ENCODE peak calls at places on chromosome 14, in five cellular contexts. M is ovary, R is cardiac muscle cell, E is lung, A is A549. L is an unnamed sample.

GRCh38 chr14:103393687-103394626 is 8.7 kb downstream of the MARK3 start:
- DNase-seq in M (no peak), R (peak; percentile 54), E (no peak), A (peak; percentile 42), L (no peak)

GRCh38 chr14:99685061-99685995 is 1.2 kb downstream of the CYP46A1 start:
- DNase-seq in M (no peak), R (no peak), E (no peak), A (no peak), L (no peak)

GRCh38 chr14:104731249-104731924 is 7.4 kb downstream of the ADSS1 start:
- DNase-seq in M (no peak), R (no peak), E (no peak), A (peak; percentile 62), L (no peak)

GRCh38 chr14:90687680-90688079 is 128.6 kb downstream of the TTC7B start:
- DNase-seq in M (no peak), R (no peak), E (no peak), A (no peak), L (no peak)

GRCh38 chr14:61107148-61107641 is 126.2 kb downstream of the SLC38A6 start:
- DNase-seq in M (peak; percentile 34), R (peak; percentile 72), E (peak; percentile 33), A (no peak), L (no peak)

GRCh38 chr14:31690056-31690455 is 128.9 kb downstream of the NUBPL start:
- DNase-seq in M (no peak), R (no peak), E (no peak), A (no peak), L (no peak)

GRCh38 chr14:71466942-71467341 is 465.3 kb upstream of the RGS6 start:
- DNase-seq in M (no peak), R (no peak), E (no peak), A (no peak), L (no peak)

GRCh38 chr14:76376001-76376404 is at the start of gene ESRRB:
- DNase-seq in M (no peak), R (peak; percentile 39), E (no peak), A (peak; percentile 26), L (no peak)

GRCh38 chr14:21833836-21834235 is 160.2 kb upstream of the OR4E1 start:
- DNase-seq in M (no peak), R (no peak), E (no peak), A (no peak), L (no peak)

GRCh38 chr14:50064993-50065392 is 51.4 kb downstream of the VCPKMT start:
- DNase-seq in M (no peak), R (no peak), E (peak; percentile 43), A (no peak), L (peak; percentile 79)

GRCh38 chr14:51258280-51258679 is 18.2 kb downstream of the TMX1 start:
- DNase-seq in M (no peak), R (no peak), E (no peak), A (no peak), L (no peak)
- TF ChIP-seq CTCF in M (no peak), R (no peak), E (no peak), A (no peak), L (no peak)

DNA sequence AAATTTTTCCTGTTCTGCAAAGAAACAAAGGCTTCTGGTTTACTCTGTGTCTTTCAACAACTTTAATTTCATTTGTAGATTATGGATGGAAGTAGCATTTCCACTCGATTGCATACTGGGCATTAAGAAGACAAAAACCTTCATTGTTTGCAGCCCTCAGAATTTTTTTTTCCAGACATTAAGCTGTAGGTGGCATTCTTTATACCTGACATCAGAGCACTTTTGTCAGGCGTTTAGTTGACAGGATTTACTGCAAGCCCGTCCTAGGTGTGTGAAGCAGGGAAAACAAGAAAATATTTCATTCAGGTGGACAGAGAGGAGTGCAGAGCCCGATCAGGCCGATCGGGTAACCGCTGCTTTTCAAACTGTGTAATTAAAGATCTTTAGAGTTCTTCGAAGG is 107.5 kb downstream of the TMEM260 start:
- DNase-seq in M (no peak), R (no peak), E (no peak), A (no peak), L (no peak)
- TF ChIP-seq CTCF in M (no peak), R (no peak), E (no peak), A (no peak), L (no peak)

GRCh38 chr14:35959835-35960234 is 133.7 kb downstream of the BRMS1L start:
- DNase-seq in M (no peak), R (no peak), E (no peak), A (peak; percentile 35), L (no peak)
- TF ChIP-seq CTCF in M (no peak), R (no peak), E (no peak), A (peak; percentile 44), L (peak; percentile 6)

GRCh38 chr14:73935666-73936065 is 14.2 kb downstream of the FAM161B start:
- DNase-seq in M (no peak), R (peak; percentile 9), E (no peak), A (peak; percentile 33), L (no peak)
- TF ChIP-seq CTCF in M (peak; percentile 11), R (peak; percentile 12), E (no peak), A (no peak), L (no peak)

DNA sequence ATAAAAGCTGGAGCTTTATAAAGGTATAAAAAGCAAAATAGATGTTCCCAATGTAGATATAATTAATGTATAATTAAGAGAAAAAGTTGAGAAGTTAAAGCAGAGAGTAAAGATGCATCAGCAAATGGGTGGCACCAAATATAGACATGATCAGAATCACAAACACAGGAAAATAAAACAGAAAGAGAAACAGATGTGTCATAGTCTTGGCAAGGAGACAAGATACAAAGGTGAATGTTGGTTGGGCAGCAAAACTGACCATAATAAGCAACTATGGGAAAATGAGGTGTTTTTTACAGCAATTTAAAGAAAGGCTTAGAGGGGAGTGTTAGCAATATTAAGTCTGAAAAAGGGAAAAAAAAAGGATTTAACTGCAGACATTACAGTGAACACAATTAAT is 135.4 kb upstream of the CLEC14A start:
- DNase-seq in M (no peak), R (peak; percentile 56), E (no peak), A (no peak), L (no peak)
- TF ChIP-seq CTCF in M (no peak), R (no peak), E (no peak), A (no peak), L (no peak)